ENCODE peak calls at places on chromosome 16, in four cellular contexts. One of them, this sample, is unnamed.

GRCh38 chr16:20865420-20866126 is 34.6 kb downstream of the DCUN1D3 start:
- DNase-seq in astrocyte: peak; percentile 67
- DNase-seq in stimulated activated CD8-positive, alpha-beta memory T cell treated with anti-CD3 and anti-CD28 coated beads, Interleukin-4, amount 100 ng/mL, for 24 hours: no peak
- DNase-seq in lower leg skin: peak; percentile 65
- DNase-seq in this sample: no peak

GRCh38 chr16:62201911-62202310 is 165.7 kb upstream of the CDH8 start:
- DNase-seq in stimulated activated CD8-positive, alpha-beta memory T cell treated with anti-CD3 and anti-CD28 coated beads, Interleukin-4, amount 100 ng/mL, for 24 hours: no peak
- DNase-seq in astrocyte: no peak
- DNase-seq in lower leg skin: no peak
- DNase-seq in this sample: no peak

GRCh38 chr16:66475232-66475631 is 48.1 kb downstream of the BEAN1 start:
- DNase-seq in stimulated activated CD8-positive, alpha-beta memory T cell treated with anti-CD3 and anti-CD28 coated beads, Interleukin-4, amount 100 ng/mL, for 24 hours: no peak
- DNase-seq in astrocyte: no peak
- DNase-seq in lower leg skin: peak; percentile 65
- DNase-seq in this sample: no peak

GRCh38 chr16:590875-591200 is 972 bp downstream of the RAB40C start:
- DNase-seq in lower leg skin: no peak
- DNase-seq in stimulated activated CD8-positive, alpha-beta memory T cell treated with anti-CD3 and anti-CD28 coated beads, Interleukin-4, amount 100 ng/mL, for 24 hours: no peak
- DNase-seq in astrocyte: no peak
- DNase-seq in this sample: no peak

GRCh38 chr16:87723224-87723619 is 42.6 kb downstream of the KLHDC4 start:
- DNase-seq in astrocyte: peak; percentile 94
- DNase-seq in stimulated activated CD8-positive, alpha-beta memory T cell treated with anti-CD3 and anti-CD28 coated beads, Interleukin-4, amount 100 ng/mL, for 24 hours: no peak
- DNase-seq in lower leg skin: no peak
- DNase-seq in this sample: peak; percentile 94

GRCh38 chr16:28140788-28141618 is 70.8 kb downstream of the XPO6 start:
- DNase-seq in stimulated activated CD8-positive, alpha-beta memory T cell treated with anti-CD3 and anti-CD28 coated beads, Interleukin-4, amount 100 ng/mL, for 24 hours: no peak
- DNase-seq in lower leg skin: no peak
- DNase-seq in astrocyte: no peak
- DNase-seq in this sample: no peak

GRCh38 chr16:1781758-1782407 is 488 bp downstream of the SPSB3 start:
- DNase-seq in astrocyte: no peak
- DNase-seq in stimulated activated CD8-positive, alpha-beta memory T cell treated with anti-CD3 and anti-CD28 coated beads, Interleukin-4, amount 100 ng/mL, for 24 hours: no peak
- DNase-seq in lower leg skin: no peak
- DNase-seq in this sample: no peak

GRCh38 chr16:8537691-8538342 is 52.5 kb downstream of the TMEM114 start:
- DNase-seq in lower leg skin: no peak
- DNase-seq in stimulated activated CD8-positive, alpha-beta memory T cell treated with anti-CD3 and anti-CD28 coated beads, Interleukin-4, amount 100 ng/mL, for 24 hours: no peak
- DNase-seq in astrocyte: no peak
- DNase-seq in this sample: no peak

GRCh38 chr16:49526966-49527365 is 153.4 kb downstream of the C16orf78 start:
- DNase-seq in stimulated activated CD8-positive, alpha-beta memory T cell treated with anti-CD3 and anti-CD28 coated beads, Interleukin-4, amount 100 ng/mL, for 24 hours: no peak
- DNase-seq in lower leg skin: no peak
- DNase-seq in astrocyte: no peak
- DNase-seq in this sample: no peak

GRCh38 chr16:80711406-80711805 is 93.0 kb downstream of the CDYL2 start:
- DNase-seq in astrocyte: no peak
- DNase-seq in lower leg skin: no peak
- DNase-seq in stimulated activated CD8-positive, alpha-beta memory T cell treated with anti-CD3 and anti-CD28 coated beads, Interleukin-4, amount 100 ng/mL, for 24 hours: no peak
- DNase-seq in this sample: no peak

GRCh38 chr16:80852261-80852872 is 48.0 kb upstream of the CDYL2 start:
- DNase-seq in astrocyte: peak; percentile 2
- DNase-seq in stimulated activated CD8-positive, alpha-beta memory T cell treated with anti-CD3 and anti-CD28 coated beads, Interleukin-4, amount 100 ng/mL, for 24 hours: no peak
- DNase-seq in lower leg skin: no peak
- DNase-seq in this sample: peak; percentile 47

GRCh38 chr16:17590711-17591654 is 120.2 kb upstream of the XYLT1 start:
- DNase-seq in stimulated activated CD8-positive, alpha-beta memory T cell treated with anti-CD3 and anti-CD28 coated beads, Interleukin-4, amount 100 ng/mL, for 24 hours: peak; percentile 53
- DNase-seq in lower leg skin: no peak
- DNase-seq in astrocyte: peak; percentile 31
- DNase-seq in this sample: no peak

GRCh38 chr16:67438824-67439393 is 8.0 kb downstream of the HSD11B2 start:
- DNase-seq in astrocyte: no peak
- DNase-seq in lower leg skin: peak; percentile 91
- DNase-seq in stimulated activated CD8-positive, alpha-beta memory T cell treated with anti-CD3 and anti-CD28 coated beads, Interleukin-4, amount 100 ng/mL, for 24 hours: no peak
- DNase-seq in this sample: no peak

GRCh38 chr16:68105611-68106010 is 20.4 kb downstream of the NFATC3 start:
- DNase-seq in stimulated activated CD8-positive, alpha-beta memory T cell treated with anti-CD3 and anti-CD28 coated beads, Interleukin-4, amount 100 ng/mL, for 24 hours: no peak
- DNase-seq in astrocyte: peak; percentile 44
- DNase-seq in lower leg skin: no peak
- DNase-seq in this sample: no peak

GRCh38 chr16:57347858-57348257 is 10.7 kb upstream of the CCL22 start:
- DNase-seq in astrocyte: no peak
- DNase-seq in stimulated activated CD8-positive, alpha-beta memory T cell treated with anti-CD3 and anti-CD28 coated beads, Interleukin-4, amount 100 ng/mL, for 24 hours: no peak
- DNase-seq in lower leg skin: no peak
- DNase-seq in this sample: no peak

GRCh38 chr16:85808926-85809325 is 9.4 kb downstream of the COX4I1 start:
- DNase-seq in lower leg skin: no peak
- DNase-seq in stimulated activated CD8-positive, alpha-beta memory T cell treated with anti-CD3 and anti-CD28 coated beads, Interleukin-4, amount 100 ng/mL, for 24 hours: no peak
- DNase-seq in astrocyte: no peak
- DNase-seq in this sample: no peak

GRCh38 chr16:15643453-15644305 is 725 bp upstream of the MARF1 start:
- DNase-seq in stimulated activated CD8-positive, alpha-beta memory T cell treated with anti-CD3 and anti-CD28 coated beads, Interleukin-4, amount 100 ng/mL, for 24 hours: no peak
- DNase-seq in astrocyte: peak; percentile 30
- DNase-seq in lower leg skin: no peak
- DNase-seq in this sample: peak; percentile 63

GRCh38 chr16:51508813-51509212 is 357.7 kb upstream of the SALL1 start:
- DNase-seq in lower leg skin: no peak
- DNase-seq in astrocyte: no peak
- DNase-seq in stimulated activated CD8-positive, alpha-beta memory T cell treated with anti-CD3 and anti-CD28 coated beads, Interleukin-4, amount 100 ng/mL, for 24 hours: no peak
- DNase-seq in this sample: peak; percentile 9

GRCh38 chr16:88655733-88656281 is 5.0 kb upstream of the CYBA start:
- DNase-seq in stimulated activated CD8-positive, alpha-beta memory T cell treated with anti-CD3 and anti-CD28 coated beads, Interleukin-4, amount 100 ng/mL, for 24 hours: no peak
- DNase-seq in lower leg skin: no peak
- DNase-seq in astrocyte: no peak
- DNase-seq in this sample: no peak

GRCh38 chr16:4846503-4846900 is 586 bp downstream of the GLYR1 start:
- DNase-seq in stimulated activated CD8-positive, alpha-beta memory T cell treated with anti-CD3 and anti-CD28 coated beads, Interleukin-4, amount 100 ng/mL, for 24 hours: peak; percentile 1
- DNase-seq in astrocyte: peak; percentile 60
- DNase-seq in lower leg skin: peak; percentile 89
- DNase-seq in this sample: peak; percentile 33

GRCh38 chr16:228151-228855 is 946 bp downstream of the LUC7L start:
- DNase-seq in stimulated activated CD8-positive, alpha-beta memory T cell treated with anti-CD3 and anti-CD28 coated beads, Interleukin-4, amount 100 ng/mL, for 24 hours: no peak
- DNase-seq in astrocyte: no peak
- DNase-seq in lower leg skin: no peak
- DNase-seq in this sample: peak; percentile 20

GRCh38 chr16:77660311-77660710 is 62.0 kb upstream of the NUDT7 start:
- DNase-seq in lower leg skin: peak; percentile 86
- DNase-seq in stimulated activated CD8-positive, alpha-beta memory T cell treated with anti-CD3 and anti-CD28 coated beads, Interleukin-4, amount 100 ng/mL, for 24 hours: no peak
- DNase-seq in astrocyte: peak; percentile 41
- DNase-seq in this sample: peak; percentile 54

GRCh38 chr16:8751481-8752311 is 45.7 kb downstream of the TMEM186 start:
- DNase-seq in stimulated activated CD8-positive, alpha-beta memory T cell treated with anti-CD3 and anti-CD28 coated beads, Interleukin-4, amount 100 ng/mL, for 24 hours: no peak
- DNase-seq in lower leg skin: no peak
- DNase-seq in astrocyte: peak; percentile 85
- DNase-seq in this sample: peak; percentile 8

GRCh38 chr16:23874613-23875294 is 39.0 kb downstream of the PRKCB start:
- DNase-seq in stimulated activated CD8-positive, alpha-beta memory T cell treated with anti-CD3 and anti-CD28 coated beads, Interleukin-4, amount 100 ng/mL, for 24 hours: no peak
- DNase-seq in astrocyte: no peak
- DNase-seq in lower leg skin: no peak
- DNase-seq in this sample: no peak

GRCh38 chr16:73735018-73735417 is 561.6 kb upstream of the PSMD7 start:
- DNase-seq in astrocyte: peak; percentile 45
- DNase-seq in stimulated activated CD8-positive, alpha-beta memory T cell treated with anti-CD3 and anti-CD28 coated beads, Interleukin-4, amount 100 ng/mL, for 24 hours: no peak
- DNase-seq in lower leg skin: no peak
- DNase-seq in this sample: no peak

GRCh38 chr16:86619263-86619935 is 41.0 kb downstream of the FOXL1 start:
- DNase-seq in astrocyte: no peak
- DNase-seq in lower leg skin: peak; percentile 52
- DNase-seq in stimulated activated CD8-positive, alpha-beta memory T cell treated with anti-CD3 and anti-CD28 coated beads, Interleukin-4, amount 100 ng/mL, for 24 hours: no peak
- DNase-seq in this sample: peak; percentile 3

This sample was measured in SK-MEL-5.